ENCODE peak calls at places on chromosomes 13 and 19, in eight cellular contexts. I is heart right ventricle; G is CD4-positive, CD25-positive, alpha-beta regulatory T cell; Z is mammary epithelial cell; S is tibial nerve; O is ascending aorta; C is hepatocyte; U is heart left ventricle. E is an unnamed sample.

GRCh38 chr13:50910483-50910805 is 853 bp downstream of the RNASEH2B start:
- DNase-seq in I (no peak), G (no peak), Z (no peak), S (no peak), O (no peak), C (no peak), U (peak; percentile 60), E (no peak)

GRCh38 chr19:21482863-21483276 is 22.5 kb upstream of the ZNF429 start:
- DNase-seq in I (peak; percentile 68), G (peak; percentile 58), Z (no peak), S (no peak), O (peak; percentile 88), C (peak; percentile 23), U (peak; percentile 62), E (peak; percentile 63)

GRCh38 chr19:10565028-10565566 is 713 bp downstream of the KRI1 start:
- DNase-seq in I (no peak), G (peak; percentile 43), Z (no peak), S (no peak), O (peak; percentile 71), C (peak; percentile 67), U (peak; percentile 50), E (peak; percentile 32)

GRCh38 chr13:102697264-102697663 is 2.4 kb upstream of the METTL21C start:
- DNase-seq in I (no peak), G (no peak), Z (no peak), S (no peak), O (no peak), C (no peak), U (no peak), E (no peak)

GRCh38 chr13:105817011-105817410 is 718.5 kb downstream of the EFNB2 start:
- DNase-seq in I (no peak), G (no peak), Z (peak; percentile 15), S (no peak), O (no peak), C (peak; percentile 55), U (no peak), E (no peak)

GRCh38 chr19:50427997-50428425 is 4.7 kb upstream of the MYBPC2 start:
- DNase-seq in I (peak; percentile 85), G (peak; percentile 21), Z (no peak), S (peak; percentile 62), O (peak; percentile 88), C (peak; percentile 86), U (peak; percentile 90), E (no peak)

GRCh38 chr13:37534181-37534580 is 64.4 kb downstream of the POSTN start:
- DNase-seq in I (no peak), G (no peak), Z (peak; percentile 24), S (no peak), O (no peak), C (no peak), U (no peak), E (no peak)

GRCh38 chr19:17779281-17779930 is 15.5 kb upstream of the B3GNT3 start:
- DNase-seq in I (no peak), G (no peak), Z (no peak), S (no peak), O (no peak), C (peak; percentile 34), U (peak; percentile 58), E (no peak)

GRCh38 chr19:8208119-8208709 is 956 bp upstream of the CERS4 start:
- DNase-seq in I (peak; percentile 27), G (peak; percentile 4), Z (no peak), S (no peak), O (no peak), C (peak; percentile 66), U (peak; percentile 29), E (no peak)

GRCh38 chr19:741506-742131 is 9.3 kb upstream of the MISP start:
- DNase-seq in I (no peak), G (no peak), Z (no peak), S (no peak), O (no peak), C (no peak), U (no peak), E (no peak)

GRCh38 chr19:32824906-32825608 is 44.5 kb downstream of the SLC7A9 start:
- DNase-seq in I (no peak), G (no peak), Z (no peak), S (no peak), O (no peak), C (no peak), U (no peak), E (no peak)

GRCh38 chr19:7868326-7868670 is 5.9 kb downstream of the PRR36 start:
- DNase-seq in I (no peak), G (no peak), Z (no peak), S (no peak), O (no peak), C (no peak), U (no peak), E (no peak)

DNA sequence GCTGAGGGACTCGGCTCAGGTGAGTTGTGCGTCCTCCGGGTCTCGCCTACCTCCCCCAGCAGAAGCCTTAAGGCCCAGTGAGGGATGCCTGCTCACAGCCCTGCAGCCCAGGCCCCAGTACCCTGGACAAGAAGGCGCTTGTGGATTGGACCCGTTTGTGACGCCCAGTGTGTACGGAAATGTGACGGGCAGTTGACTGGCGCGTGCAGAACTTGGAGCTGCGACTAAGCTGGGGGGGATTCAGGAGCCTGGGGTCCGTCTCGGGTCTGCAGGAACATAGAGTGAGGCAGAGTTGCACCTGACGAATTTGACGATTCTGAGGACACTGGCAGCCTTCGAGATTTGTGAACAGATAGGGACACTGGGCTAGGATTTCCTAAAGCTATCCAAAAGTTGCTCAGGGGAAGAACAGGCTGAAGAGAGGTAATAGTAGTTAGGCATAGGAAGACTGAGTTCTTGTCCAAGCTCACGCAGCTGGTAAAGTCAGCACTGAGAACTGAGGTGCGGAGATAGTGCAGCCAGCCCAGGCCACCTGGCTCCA is 519 bp downstream of the ZNF551 start:
- DNase-seq in I (no peak), G (no peak), Z (no peak), S (no peak), O (no peak), C (no peak), U (no peak), E (no peak)
- H3K9me3 ChIP-seq in I (peaks cover 41% of the 10 kb centered on the region), G (peaks cover 49% of the 10 kb centered on the region), Z (peaks cover 40% of the 10 kb centered on the region), S (peaks cover 58% of the 10 kb centered on the region), O (peaks cover 51% of the 10 kb centered on the region), C (peaks cover 21% of the 10 kb centered on the region), U (peaks cover 42% of the 10 kb centered on the region), E (peaks cover 49% of the 10 kb centered on the region)

GRCh38 chr19:58181902-58182576 is 822 bp upstream of the ZNF274 start:
- DNase-seq in I (peak; percentile 30), G (peak; percentile 56), Z (peak; percentile 30), S (no peak), O (no peak), C (no peak), U (peak; percentile 34), E (no peak)

GRCh38 chr19:58182577-58182988 is 278 bp upstream of the ZNF274 start:
- DNase-seq in I (peak; percentile 89), G (no peak), Z (peak; percentile 7), S (no peak), O (no peak), C (no peak), U (no peak), E (peak; percentile 70)

GRCh38 chr19:58183822-58184215 is 958 bp downstream of the ZNF274 start:
- DNase-seq in I (no peak), G (no peak), Z (no peak), S (no peak), O (no peak), C (no peak), U (no peak), E (no peak)

DNA sequence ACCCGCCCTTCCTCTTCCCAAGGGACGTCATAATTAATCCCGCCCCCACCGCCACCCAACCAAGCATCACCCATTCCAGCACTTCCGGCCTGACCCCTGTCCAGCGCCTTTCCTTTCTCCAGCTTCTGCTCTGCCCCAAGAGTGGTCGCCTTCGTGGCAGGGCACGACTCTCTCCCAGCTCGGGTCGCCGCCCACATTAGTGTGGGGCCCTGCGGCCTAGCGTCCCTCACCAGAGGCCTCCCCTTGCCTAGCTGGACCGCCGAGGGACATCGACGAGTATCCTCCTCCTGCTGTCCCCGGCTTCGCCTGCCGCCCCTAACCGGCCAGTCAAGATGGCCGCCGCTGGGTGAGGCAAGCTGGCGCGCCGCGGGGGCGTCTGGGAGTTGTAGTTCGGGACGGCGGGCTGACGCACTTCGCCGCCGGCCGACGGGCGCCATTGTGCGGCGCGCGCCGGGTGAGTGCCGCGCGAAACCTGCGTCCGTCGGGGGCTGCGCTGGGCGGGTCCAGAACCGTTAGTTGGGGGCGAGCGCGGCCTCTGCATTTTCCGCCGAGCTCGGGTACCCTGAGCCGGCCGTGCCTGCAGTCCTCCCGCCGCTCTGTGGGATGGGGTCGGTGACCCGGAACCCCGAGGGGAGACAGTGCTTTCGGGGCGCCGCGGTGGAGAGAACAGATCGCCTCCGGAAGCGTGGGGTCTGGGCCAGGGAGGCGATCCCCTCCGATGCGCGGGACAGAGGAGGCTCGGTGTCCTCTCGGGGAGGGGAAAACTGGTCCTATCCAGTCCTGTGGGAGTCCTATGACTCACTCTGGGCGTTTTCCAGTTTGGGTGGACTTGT is at the start of gene ZNF274:
- DNase-seq in I (peak; percentile 95), G (peak; percentile 93), Z (peak; percentile 90), S (peak; percentile 85), O (peak; percentile 94), C (peak; percentile 97), U (peak; percentile 96), E (peak; percentile 90)
- H3K9me3 ChIP-seq in I (peaks cover 91% of the 10 kb centered on the region), G (peaks cover 42% of the 10 kb centered on the region), Z (peaks cover 59% of the 10 kb centered on the region), S (peaks cover 100% of the 10 kb centered on the region), O (peaks cover 92% of the 10 kb centered on the region), C (peaks cover 73% of the 10 kb centered on the region), U (peaks cover 92% of the 10 kb centered on the region), E (peaks cover 60% of the 10 kb centered on the region)

DNA sequence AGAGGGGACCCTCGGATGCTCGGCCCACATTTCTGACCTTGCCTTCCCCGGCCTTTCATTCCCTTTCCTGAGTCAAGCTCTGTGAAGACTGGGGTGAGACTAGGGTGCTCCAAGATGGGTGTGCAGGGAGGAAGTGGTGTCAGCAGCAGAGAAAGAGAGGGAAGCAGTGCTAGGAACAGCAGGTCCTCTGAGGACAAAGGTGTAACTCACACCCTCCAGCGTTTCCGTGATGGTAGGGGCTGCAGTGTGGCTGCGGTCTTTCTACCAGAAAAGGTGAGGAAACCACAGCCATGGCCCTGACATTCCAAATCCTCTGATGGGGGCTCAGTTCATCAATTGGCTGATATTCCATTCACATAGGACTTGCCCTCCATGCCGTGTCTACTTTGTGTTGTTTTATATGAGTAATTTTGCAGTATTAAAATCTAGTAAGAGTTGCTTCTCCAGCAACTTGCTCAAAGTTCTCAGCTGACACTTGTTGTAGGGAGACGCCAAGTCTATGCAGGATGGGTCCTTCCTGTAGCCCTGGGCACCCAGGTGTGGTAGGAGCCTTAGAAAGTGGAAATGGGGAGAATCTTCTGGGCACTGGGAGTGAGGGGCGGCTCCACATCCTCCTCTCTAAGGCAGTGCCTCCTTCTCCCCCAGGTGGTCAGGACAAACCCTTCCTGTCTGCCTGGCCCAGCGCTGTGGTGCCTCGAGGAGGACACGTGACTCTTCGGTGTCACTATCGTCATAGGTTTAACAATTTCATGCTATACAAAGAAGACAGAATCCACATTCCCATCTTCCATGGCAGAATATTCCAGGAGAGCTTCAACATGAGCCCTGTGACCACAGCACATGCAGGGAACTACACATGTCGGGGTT is 1.6 kb downstream of the KIR3DL1 start:
- DNase-seq in I (no peak), G (no peak), Z (no peak), S (no peak), O (no peak), C (no peak), U (no peak), E (no peak)
- H3K9me3 ChIP-seq in I (no peaks in the 10 kb centered on the region), G (no peaks in the 10 kb centered on the region), Z (peaks cover 35% of the 10 kb centered on the region), S (no peaks in the 10 kb centered on the region), O (no peaks in the 10 kb centered on the region), C (no peaks in the 10 kb centered on the region), U (no peaks in the 10 kb centered on the region), E (no peaks in the 10 kb centered on the region)

DNA sequence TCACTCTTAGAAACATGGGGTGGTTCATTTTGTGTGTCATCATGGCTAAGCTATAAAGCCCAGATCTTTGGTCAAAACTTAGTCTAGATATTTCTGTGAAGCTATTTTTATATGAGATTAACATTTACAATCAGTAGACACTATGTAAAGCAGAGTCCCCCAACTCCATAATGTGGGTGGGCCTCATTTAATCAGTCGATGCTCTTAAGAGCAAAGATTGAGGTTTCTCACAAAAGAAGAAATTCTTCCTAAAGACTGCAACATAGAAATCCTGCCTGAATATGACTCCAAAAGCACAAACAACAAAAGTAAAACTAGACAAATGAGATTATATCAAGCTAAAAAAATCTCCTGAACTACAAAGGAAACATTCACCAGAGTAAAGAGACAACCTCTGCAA is 642.2 kb downstream of the DIAPH3 start:
- DNase-seq in I (no peak), G (no peak), Z (no peak), S (no peak), O (no peak), C (no peak), U (no peak), E (no peak)
- H3K9me3 ChIP-seq in I (no peaks in the 10 kb centered on the region), G (no peaks in the 10 kb centered on the region), Z (no peaks in the 10 kb centered on the region), S (no peaks in the 10 kb centered on the region), O (no peaks in the 10 kb centered on the region), C (no peaks in the 10 kb centered on the region), U (no peaks in the 10 kb centered on the region), E (no peaks in the 10 kb centered on the region)